ENCODE peak calls at places on chromosomes 2 and 18, in six cellular contexts. One of them, this sample, is unnamed.

GRCh38 chr2:138829326-138829725 is 49.1 kb upstream of the NXPH2 start:
- DNase-seq in adrenal gland: no peak
- DNase-seq in CD8-positive, alpha-beta T cell: peak
- DNase-seq in AG04449: no peak
- DNase-seq in prostate gland: peak
- DNase-seq in GM06990: no peak
- DNase-seq in this sample: no peak

GRCh38 chr2:25936889-25937545 is 45.3 kb downstream of the KIF3C start:
- DNase-seq in adrenal gland: no peak
- DNase-seq in CD8-positive, alpha-beta T cell: no peak
- DNase-seq in AG04449: no peak
- DNase-seq in prostate gland: peak
- DNase-seq in GM06990: no peak
- DNase-seq in this sample: no peak

GRCh38 chr18:78228974-78229373 is 750.6 kb upstream of the SALL3 start:
- DNase-seq in adrenal gland: no peak
- DNase-seq in CD8-positive, alpha-beta T cell: no peak
- DNase-seq in AG04449: no peak
- DNase-seq in prostate gland: no peak
- DNase-seq in GM06990: no peak
- DNase-seq in this sample: no peak

GRCh38 chr2:109647636-109648035 is 33.5 kb downstream of the SOWAHC start:
- DNase-seq in adrenal gland: no peak
- DNase-seq in CD8-positive, alpha-beta T cell: no peak
- DNase-seq in AG04449: no peak
- DNase-seq in prostate gland: no peak
- DNase-seq in GM06990: no peak
- DNase-seq in this sample: no peak

GRCh38 chr2:53490659-53491058 is 276.9 kb upstream of the CHAC2 start:
- DNase-seq in adrenal gland: peak
- DNase-seq in CD8-positive, alpha-beta T cell: no peak
- DNase-seq in AG04449: no peak
- DNase-seq in prostate gland: no peak
- DNase-seq in GM06990: no peak
- DNase-seq in this sample: no peak

GRCh38 chr2:61220768-61221167 is 58.8 kb downstream of the C2orf74 start:
- DNase-seq in adrenal gland: no peak
- DNase-seq in CD8-positive, alpha-beta T cell: no peak
- DNase-seq in AG04449: peak
- DNase-seq in prostate gland: no peak
- DNase-seq in GM06990: no peak
- DNase-seq in this sample: no peak

GRCh38 chr18:61946449-61946848 is 53.6 kb upstream of the RNF152 start:
- DNase-seq in adrenal gland: no peak
- DNase-seq in CD8-positive, alpha-beta T cell: no peak
- DNase-seq in AG04449: peak
- DNase-seq in prostate gland: no peak
- DNase-seq in GM06990: no peak
- DNase-seq in this sample: no peak

GRCh38 chr2:74583504-74583903 is 29.0 kb downstream of the DOK1 start:
- DNase-seq in adrenal gland: no peak
- DNase-seq in CD8-positive, alpha-beta T cell: no peak
- DNase-seq in AG04449: no peak
- DNase-seq in prostate gland: no peak
- DNase-seq in GM06990: no peak
- DNase-seq in this sample: no peak

GRCh38 chr2:205170399-205170798 is 511.9 kb upstream of the NRP2 start:
- DNase-seq in adrenal gland: no peak
- DNase-seq in CD8-positive, alpha-beta T cell: no peak
- DNase-seq in AG04449: no peak
- DNase-seq in prostate gland: no peak
- DNase-seq in GM06990: no peak
- DNase-seq in this sample: no peak

GRCh38 chr2:238321467-238321866 is 1.1 kb downstream of the TRAF3IP1 start:
- DNase-seq in adrenal gland: no peak
- DNase-seq in CD8-positive, alpha-beta T cell: no peak
- DNase-seq in AG04449: no peak
- DNase-seq in prostate gland: no peak
- DNase-seq in GM06990: no peak
- DNase-seq in this sample: no peak

DNA sequence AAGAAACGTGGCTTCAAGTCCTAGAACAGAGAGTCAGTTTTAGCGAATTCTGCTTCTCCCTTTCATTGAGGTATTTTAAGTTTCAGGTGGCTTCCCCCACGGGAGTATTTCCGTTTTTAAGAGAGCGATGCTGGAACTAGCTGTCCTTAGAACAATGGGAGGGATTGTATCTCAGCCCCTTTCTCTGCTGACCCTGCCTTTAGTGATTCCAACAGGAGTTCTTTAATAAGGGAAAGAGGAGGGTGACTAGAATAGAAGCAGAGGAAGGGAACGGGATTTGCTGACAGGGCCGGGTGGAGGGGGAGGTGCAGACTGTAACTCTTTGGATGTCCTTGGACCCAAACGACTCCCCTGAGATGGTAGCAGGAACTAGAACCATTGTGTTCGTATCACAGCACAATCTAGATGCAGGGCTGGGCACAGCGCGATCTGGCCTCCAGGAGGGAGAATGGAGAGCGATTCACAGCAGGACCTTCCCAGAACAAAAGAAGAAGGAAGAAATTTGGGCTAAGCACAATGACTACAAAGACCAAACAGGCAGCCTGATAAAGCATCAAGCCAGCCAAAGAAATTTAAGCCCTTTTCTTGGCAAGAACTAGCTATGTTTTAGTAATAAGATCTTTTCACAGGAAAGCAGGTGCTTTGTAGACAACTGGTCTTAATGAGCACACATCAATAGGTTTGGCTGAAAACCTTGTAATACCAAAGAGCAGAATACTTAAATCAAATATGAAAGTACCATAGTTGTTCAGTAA is 15.8 kb upstream of the RTTN start:
- DNase-seq in adrenal gland: no peak
- DNase-seq in CD8-positive, alpha-beta T cell: no peak
- DNase-seq in AG04449: no peak
- DNase-seq in prostate gland: no peak
- DNase-seq in GM06990: no peak
- DNase-seq in this sample: peak
- H3K4me3 ChIP-seq in adrenal gland: no peak
- H3K4me3 ChIP-seq in CD8-positive, alpha-beta T cell: no peak
- H3K4me3 ChIP-seq in AG04449: no peak
- H3K4me3 ChIP-seq in prostate gland: no peak
- H3K4me3 ChIP-seq in GM06990: no peak
- H3K4me3 ChIP-seq in this sample: no peak

DNA sequence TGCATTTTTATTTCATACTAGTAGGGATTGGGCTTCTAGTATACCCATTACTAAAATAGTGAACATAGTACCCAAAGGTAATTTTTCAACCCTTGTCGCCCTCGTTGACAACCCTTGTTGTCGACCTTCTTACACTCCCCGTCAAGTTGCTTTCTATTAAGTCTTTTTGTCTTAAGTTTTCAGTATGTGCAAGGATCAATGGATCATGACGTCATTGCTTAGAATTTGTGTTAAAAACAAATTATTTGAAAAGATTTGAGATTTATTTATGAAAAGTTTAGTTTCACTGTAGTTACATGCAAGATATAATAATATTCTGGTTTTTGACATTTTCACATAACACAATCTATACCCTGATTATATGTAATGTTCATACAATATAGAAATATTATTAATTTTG is 110.4 kb downstream of the CBLN2 start:
- DNase-seq in adrenal gland: no peak
- DNase-seq in CD8-positive, alpha-beta T cell: no peak
- DNase-seq in AG04449: no peak
- DNase-seq in prostate gland: no peak
- DNase-seq in GM06990: no peak
- DNase-seq in this sample: no peak
- TF ChIP-seq CTCF in adrenal gland: no peak
- TF ChIP-seq CTCF in CD8-positive, alpha-beta T cell: no peak
- TF ChIP-seq CTCF in AG04449: no peak
- TF ChIP-seq CTCF in prostate gland: no peak
- TF ChIP-seq CTCF in GM06990: no peak
- TF ChIP-seq CTCF in this sample: no peak

DNA sequence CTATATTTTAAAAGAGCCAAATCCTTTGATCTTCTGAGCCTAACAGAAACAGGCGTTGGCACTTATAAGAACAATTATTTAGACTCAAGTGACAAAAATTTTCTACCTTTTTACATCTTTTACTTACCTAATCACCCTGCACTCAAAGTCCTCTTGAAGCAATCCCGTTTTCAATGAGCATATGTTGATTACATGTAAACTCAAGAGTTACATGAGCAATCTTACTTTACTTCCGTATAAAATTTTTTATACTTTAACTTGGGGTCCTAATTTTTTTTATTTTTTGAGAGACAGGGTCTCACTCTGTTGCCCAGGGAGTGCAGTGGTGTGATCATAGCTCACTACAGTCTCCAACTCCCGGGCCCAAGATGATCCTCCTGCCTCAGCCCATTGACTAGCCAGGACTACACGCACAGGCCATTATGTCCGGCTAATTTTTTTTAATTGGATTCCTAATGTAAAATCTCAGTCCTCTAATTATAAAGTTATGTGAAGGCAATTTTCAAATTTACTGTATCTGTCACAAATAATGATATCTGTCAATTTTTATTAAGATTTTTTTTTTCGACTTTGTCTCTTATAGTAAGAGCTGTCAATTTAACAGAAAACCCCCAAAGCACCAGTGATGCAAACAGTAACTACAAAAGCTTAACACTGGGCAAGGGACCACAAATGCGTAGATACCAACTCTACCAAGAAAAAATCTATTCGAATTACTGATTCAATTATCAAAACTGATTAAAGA is 19.1 kb upstream of the STPG4 start:
- DNase-seq in adrenal gland: no peak
- DNase-seq in CD8-positive, alpha-beta T cell: no peak
- DNase-seq in AG04449: no peak
- DNase-seq in prostate gland: no peak
- DNase-seq in GM06990: no peak
- DNase-seq in this sample: no peak
- H3K4me3 ChIP-seq in adrenal gland: peak
- H3K4me3 ChIP-seq in CD8-positive, alpha-beta T cell: peak
- H3K4me3 ChIP-seq in AG04449: peak
- H3K4me3 ChIP-seq in prostate gland: peak
- H3K4me3 ChIP-seq in GM06990: peak
- H3K4me3 ChIP-seq in this sample: peak

GRCh38 chr2:174694920-174695319 is 69.4 kb downstream of the CHRNA1 start:
- DNase-seq in adrenal gland: no peak
- DNase-seq in CD8-positive, alpha-beta T cell: no peak
- DNase-seq in AG04449: no peak
- DNase-seq in prostate gland: no peak
- DNase-seq in GM06990: no peak
- DNase-seq in this sample: no peak
- TF ChIP-seq CTCF in adrenal gland: no peak
- TF ChIP-seq CTCF in CD8-positive, alpha-beta T cell: no peak
- TF ChIP-seq CTCF in AG04449: no peak
- TF ChIP-seq CTCF in prostate gland: no peak
- TF ChIP-seq CTCF in GM06990: no peak
- TF ChIP-seq CTCF in this sample: no peak

DNA sequence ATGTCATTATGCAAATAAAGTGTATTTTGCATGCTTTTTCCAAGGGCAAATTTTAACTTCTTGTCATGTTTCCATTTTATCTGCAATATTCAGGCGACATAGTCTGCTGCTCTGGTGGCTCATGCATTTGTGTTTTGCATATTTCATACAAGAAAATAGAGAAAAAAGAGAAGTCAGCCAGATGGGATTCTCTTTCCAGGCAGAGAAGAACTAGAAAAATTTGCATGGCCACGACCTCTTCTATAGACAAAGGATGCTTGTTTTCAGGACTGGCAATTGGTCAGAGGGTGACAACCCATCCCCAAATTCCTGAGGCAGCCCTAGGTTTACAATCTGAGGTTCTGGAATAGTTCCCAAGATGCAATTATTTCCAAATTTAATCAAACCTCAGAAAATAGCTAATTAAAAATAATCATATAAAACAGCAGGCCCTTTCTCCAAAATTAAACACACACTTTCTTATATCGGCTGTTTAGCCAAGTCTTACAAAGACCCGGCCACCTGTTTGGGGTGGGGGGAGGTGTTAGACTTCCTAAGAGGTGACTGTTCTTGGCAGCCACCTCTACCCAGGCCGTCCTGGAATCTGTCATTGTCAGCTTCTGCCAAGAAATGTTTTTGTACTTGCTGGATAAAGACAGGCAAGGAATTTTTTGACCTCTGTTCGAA is 20.6 kb upstream of the SOS1 start:
- DNase-seq in adrenal gland: no peak
- DNase-seq in CD8-positive, alpha-beta T cell: no peak
- DNase-seq in AG04449: no peak
- DNase-seq in prostate gland: no peak
- DNase-seq in GM06990: peak
- DNase-seq in this sample: no peak
- H3K4me3 ChIP-seq in adrenal gland: no peak
- H3K4me3 ChIP-seq in CD8-positive, alpha-beta T cell: no peak
- H3K4me3 ChIP-seq in AG04449: no peak
- H3K4me3 ChIP-seq in prostate gland: no peak
- H3K4me3 ChIP-seq in GM06990: no peak
- H3K4me3 ChIP-seq in this sample: no peak

This sample was measured in LNCaP clone FGC.